ENCODE peak calls at places on chromosome 20, in eight cellular contexts. One of them, this sample, is unnamed. For H3K9me3, the result is how much of the 10 kb centered on the place peaks cover.

GRCh38 chr20:36728986-36729385 is 16.9 kb downstream of the NDRG3 start:
- DNase-seq in heart right ventricle: no peak
- DNase-seq in transverse colon: no peak
- DNase-seq in endothelial cell of umbilical vein: no peak
- DNase-seq in right cardiac atrium: no peak
- DNase-seq in mesenchymal stem cell: peak
- DNase-seq in iPS DF 6.9: no peak
- DNase-seq in pancreas: no peak
- DNase-seq in this sample: no peak

GRCh38 chr20:63694596-63695418 is 1.6 kb upstream of the TNFRSF6B start:
- DNase-seq in heart right ventricle: peak
- DNase-seq in transverse colon: no peak
- DNase-seq in endothelial cell of umbilical vein: no peak
- DNase-seq in right cardiac atrium: peak
- DNase-seq in mesenchymal stem cell: no peak
- DNase-seq in iPS DF 6.9: no peak
- DNase-seq in pancreas: no peak
- DNase-seq in this sample: no peak

GRCh38 chr20:17835941-17836861 is 132.4 kb downstream of the SNX5 start:
- DNase-seq in heart right ventricle: peak
- DNase-seq in transverse colon: peak
- DNase-seq in endothelial cell of umbilical vein: peak
- DNase-seq in right cardiac atrium: peak
- DNase-seq in mesenchymal stem cell: peak
- DNase-seq in iPS DF 6.9: no peak
- DNase-seq in pancreas: no peak
- DNase-seq in this sample: no peak

GRCh38 chr20:64139200-64140081 is 24.8 kb upstream of the MYT1 start:
- DNase-seq in heart right ventricle: no peak
- DNase-seq in transverse colon: no peak
- DNase-seq in endothelial cell of umbilical vein: no peak
- DNase-seq in right cardiac atrium: peak
- DNase-seq in mesenchymal stem cell: no peak
- DNase-seq in iPS DF 6.9: no peak
- DNase-seq in pancreas: no peak
- DNase-seq in this sample: no peak

GRCh38 chr20:13441388-13441787 is 197.3 kb downstream of the TASP1 start:
- DNase-seq in heart right ventricle: no peak
- DNase-seq in transverse colon: no peak
- DNase-seq in endothelial cell of umbilical vein: no peak
- DNase-seq in right cardiac atrium: no peak
- DNase-seq in mesenchymal stem cell: no peak
- DNase-seq in iPS DF 6.9: no peak
- DNase-seq in pancreas: no peak
- DNase-seq in this sample: no peak

GRCh38 chr20:16752901-16753300 is 4.7 kb downstream of the OTOR start:
- DNase-seq in heart right ventricle: no peak
- DNase-seq in transverse colon: no peak
- DNase-seq in endothelial cell of umbilical vein: no peak
- DNase-seq in right cardiac atrium: no peak
- DNase-seq in mesenchymal stem cell: no peak
- DNase-seq in iPS DF 6.9: no peak
- DNase-seq in pancreas: no peak
- DNase-seq in this sample: no peak

GRCh38 chr20:61965606-61966491 is 99.8 kb downstream of the TAF4 start:
- DNase-seq in heart right ventricle: no peak
- DNase-seq in transverse colon: no peak
- DNase-seq in endothelial cell of umbilical vein: no peak
- DNase-seq in right cardiac atrium: peak
- DNase-seq in mesenchymal stem cell: no peak
- DNase-seq in iPS DF 6.9: no peak
- DNase-seq in pancreas: no peak
- DNase-seq in this sample: no peak

GRCh38 chr20:16397053-16397452 is 176.2 kb downstream of the KIF16B start:
- DNase-seq in heart right ventricle: peak
- DNase-seq in transverse colon: no peak
- DNase-seq in endothelial cell of umbilical vein: no peak
- DNase-seq in right cardiac atrium: peak
- DNase-seq in mesenchymal stem cell: no peak
- DNase-seq in iPS DF 6.9: no peak
- DNase-seq in pancreas: peak
- DNase-seq in this sample: no peak

GRCh38 chr20:1775117-1775516 is 117.5 kb upstream of the SIRPG start:
- DNase-seq in heart right ventricle: no peak
- DNase-seq in transverse colon: no peak
- DNase-seq in endothelial cell of umbilical vein: no peak
- DNase-seq in right cardiac atrium: no peak
- DNase-seq in mesenchymal stem cell: peak
- DNase-seq in iPS DF 6.9: no peak
- DNase-seq in pancreas: no peak
- DNase-seq in this sample: no peak

GRCh38 chr20:1567392-1568165 is 10.1 kb upstream of the SIRPD start:
- DNase-seq in heart right ventricle: no peak
- DNase-seq in transverse colon: no peak
- DNase-seq in endothelial cell of umbilical vein: peak
- DNase-seq in right cardiac atrium: no peak
- DNase-seq in mesenchymal stem cell: no peak
- DNase-seq in iPS DF 6.9: no peak
- DNase-seq in pancreas: no peak
- DNase-seq in this sample: no peak

GRCh38 chr20:61317966-61318520 is 66.0 kb downstream of the CDH4 start:
- DNase-seq in heart right ventricle: no peak
- DNase-seq in transverse colon: no peak
- DNase-seq in endothelial cell of umbilical vein: no peak
- DNase-seq in right cardiac atrium: no peak
- DNase-seq in mesenchymal stem cell: no peak
- DNase-seq in iPS DF 6.9: no peak
- DNase-seq in pancreas: no peak
- DNase-seq in this sample: no peak

GRCh38 chr20:14234666-14235295 is 102.6 kb downstream of the FLRT3 start:
- DNase-seq in heart right ventricle: no peak
- DNase-seq in transverse colon: no peak
- DNase-seq in endothelial cell of umbilical vein: no peak
- DNase-seq in right cardiac atrium: no peak
- DNase-seq in mesenchymal stem cell: peak
- DNase-seq in iPS DF 6.9: no peak
- DNase-seq in pancreas: no peak
- DNase-seq in this sample: peak

GRCh38 chr20:32934580-32934979 is 69.7 kb downstream of the SUN5 start:
- DNase-seq in heart right ventricle: no peak
- DNase-seq in transverse colon: no peak
- DNase-seq in endothelial cell of umbilical vein: no peak
- DNase-seq in right cardiac atrium: no peak
- DNase-seq in mesenchymal stem cell: no peak
- DNase-seq in iPS DF 6.9: no peak
- DNase-seq in pancreas: no peak
- DNase-seq in this sample: no peak

GRCh38 chr20:21102252-21102609 is 3.9 kb downstream of the LINC00237 start:
- DNase-seq in heart right ventricle: no peak
- DNase-seq in transverse colon: no peak
- DNase-seq in endothelial cell of umbilical vein: no peak
- DNase-seq in right cardiac atrium: no peak
- DNase-seq in mesenchymal stem cell: no peak
- DNase-seq in iPS DF 6.9: no peak
- DNase-seq in pancreas: no peak
- DNase-seq in this sample: no peak

GRCh38 chr20:43870484-43870883 is 44.2 kb upstream of the TOX2 start:
- DNase-seq in heart right ventricle: no peak
- DNase-seq in transverse colon: no peak
- DNase-seq in endothelial cell of umbilical vein: no peak
- DNase-seq in right cardiac atrium: no peak
- DNase-seq in mesenchymal stem cell: no peak
- DNase-seq in iPS DF 6.9: no peak
- DNase-seq in pancreas: no peak
- DNase-seq in this sample: no peak

GRCh38 chr20:38894091-38894847 is 31.9 kb upstream of the FAM83D start:
- DNase-seq in heart right ventricle: no peak
- DNase-seq in transverse colon: no peak
- DNase-seq in endothelial cell of umbilical vein: no peak
- DNase-seq in right cardiac atrium: no peak
- DNase-seq in mesenchymal stem cell: no peak
- DNase-seq in iPS DF 6.9: no peak
- DNase-seq in pancreas: peak
- DNase-seq in this sample: no peak

GRCh38 chr20:22472386-22472785 is 112.0 kb downstream of the FOXA2 start:
- DNase-seq in heart right ventricle: no peak
- DNase-seq in transverse colon: no peak
- DNase-seq in endothelial cell of umbilical vein: no peak
- DNase-seq in right cardiac atrium: no peak
- DNase-seq in mesenchymal stem cell: no peak
- DNase-seq in iPS DF 6.9: no peak
- DNase-seq in pancreas: no peak
- DNase-seq in this sample: no peak

GRCh38 chr20:22471156-22471836 is 113.1 kb downstream of the FOXA2 start:
- DNase-seq in heart right ventricle: no peak
- DNase-seq in transverse colon: peak
- DNase-seq in endothelial cell of umbilical vein: no peak
- DNase-seq in right cardiac atrium: no peak
- DNase-seq in mesenchymal stem cell: no peak
- DNase-seq in iPS DF 6.9: no peak
- DNase-seq in pancreas: no peak
- DNase-seq in this sample: no peak

GRCh38 chr20:22473293-22473692 is 111.1 kb downstream of the FOXA2 start:
- DNase-seq in heart right ventricle: no peak
- DNase-seq in transverse colon: no peak
- DNase-seq in endothelial cell of umbilical vein: no peak
- DNase-seq in right cardiac atrium: no peak
- DNase-seq in mesenchymal stem cell: no peak
- DNase-seq in iPS DF 6.9: no peak
- DNase-seq in pancreas: no peak
- DNase-seq in this sample: no peak

GRCh38 chr20:22474215-22474614 is 110.2 kb downstream of the FOXA2 start:
- DNase-seq in heart right ventricle: no peak
- DNase-seq in transverse colon: no peak
- DNase-seq in endothelial cell of umbilical vein: no peak
- DNase-seq in right cardiac atrium: no peak
- DNase-seq in mesenchymal stem cell: no peak
- DNase-seq in iPS DF 6.9: no peak
- DNase-seq in pancreas: no peak
- DNase-seq in this sample: no peak

DNA sequence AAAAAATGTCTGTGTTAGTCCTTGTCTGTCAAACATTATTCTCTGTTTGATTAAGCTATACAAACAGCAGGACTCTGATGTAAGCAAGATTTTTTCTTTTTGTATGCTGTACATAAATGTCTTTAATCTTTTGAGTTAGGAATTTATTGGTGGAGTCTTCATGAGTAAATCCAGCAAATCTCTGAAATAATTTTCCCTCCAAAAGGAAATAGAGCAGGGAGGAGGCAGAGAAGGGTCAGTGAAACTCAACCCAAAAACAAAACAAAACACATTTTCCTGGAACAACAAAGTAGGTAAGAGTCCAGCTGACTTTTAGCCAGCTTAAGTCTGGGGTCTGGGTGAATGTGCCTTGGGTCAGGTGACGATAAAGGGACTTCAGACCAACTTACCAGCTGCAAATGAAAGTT is 113.7 kb downstream of the FOXA2 start:
- DNase-seq in heart right ventricle: no peak
- DNase-seq in transverse colon: no peak
- DNase-seq in endothelial cell of umbilical vein: no peak
- DNase-seq in right cardiac atrium: no peak
- DNase-seq in mesenchymal stem cell: no peak
- DNase-seq in iPS DF 6.9: no peak
- DNase-seq in pancreas: no peak
- DNase-seq in this sample: no peak
- H3K9me3 ChIP-seq in heart right ventricle: under half
- H3K9me3 ChIP-seq in transverse colon: under half
- H3K9me3 ChIP-seq in endothelial cell of umbilical vein: under half
- H3K9me3 ChIP-seq in right cardiac atrium: under half
- H3K9me3 ChIP-seq in mesenchymal stem cell: under half
- H3K9me3 ChIP-seq in iPS DF 6.9: under half
- H3K9me3 ChIP-seq in pancreas: under half
- H3K9me3 ChIP-seq in this sample: under half

DNA sequence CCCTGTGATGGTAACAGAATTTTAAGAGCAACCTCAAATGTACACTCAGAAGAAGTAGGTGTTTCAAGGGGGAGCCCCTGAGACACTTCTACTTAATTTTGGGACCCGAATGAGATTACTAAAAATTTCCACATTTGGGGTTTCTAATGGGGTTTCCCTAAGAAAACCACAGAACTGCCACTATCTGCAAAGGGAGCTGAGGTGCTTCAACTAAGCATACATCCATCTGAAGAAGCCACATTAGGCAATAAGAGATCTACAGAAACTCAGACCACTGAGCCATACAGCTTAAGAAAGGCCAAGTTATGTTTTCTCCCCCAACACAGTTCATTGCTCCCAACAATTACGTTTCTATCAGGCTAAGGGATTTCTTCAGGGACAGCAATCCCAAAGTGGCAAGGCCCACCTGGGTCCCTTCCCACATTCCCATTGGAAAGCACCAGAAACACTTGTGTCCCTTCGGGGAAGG is 5.2 kb downstream of the BCL2L1 start:
- DNase-seq in heart right ventricle: no peak
- DNase-seq in transverse colon: no peak
- DNase-seq in endothelial cell of umbilical vein: no peak
- DNase-seq in right cardiac atrium: no peak
- DNase-seq in mesenchymal stem cell: no peak
- DNase-seq in iPS DF 6.9: no peak
- DNase-seq in pancreas: no peak
- DNase-seq in this sample: no peak
- H3K4me3 ChIP-seq in heart right ventricle: no peak
- H3K4me3 ChIP-seq in transverse colon: peak
- H3K4me3 ChIP-seq in endothelial cell of umbilical vein: no peak
- H3K4me3 ChIP-seq in right cardiac atrium: peak
- H3K4me3 ChIP-seq in mesenchymal stem cell: peak
- H3K4me3 ChIP-seq in iPS DF 6.9: no peak
- H3K4me3 ChIP-seq in pancreas: no peak
- H3K4me3 ChIP-seq in this sample: no peak

GRCh38 chr20:11852189-11852588 is 65.5 kb upstream of the BTBD3 start:
- DNase-seq in heart right ventricle: no peak
- DNase-seq in transverse colon: no peak
- DNase-seq in endothelial cell of umbilical vein: no peak
- DNase-seq in right cardiac atrium: no peak
- DNase-seq in mesenchymal stem cell: no peak
- DNase-seq in iPS DF 6.9: no peak
- DNase-seq in pancreas: no peak
- DNase-seq in this sample: no peak
- H3K9me3 ChIP-seq in heart right ventricle: under half
- H3K9me3 ChIP-seq in transverse colon: under half
- H3K9me3 ChIP-seq in endothelial cell of umbilical vein: under half
- H3K9me3 ChIP-seq in right cardiac atrium: under half
- H3K9me3 ChIP-seq in mesenchymal stem cell: under half
- H3K9me3 ChIP-seq in iPS DF 6.9: under half
- H3K9me3 ChIP-seq in pancreas: under half
- H3K9me3 ChIP-seq in this sample: under half

DNA sequence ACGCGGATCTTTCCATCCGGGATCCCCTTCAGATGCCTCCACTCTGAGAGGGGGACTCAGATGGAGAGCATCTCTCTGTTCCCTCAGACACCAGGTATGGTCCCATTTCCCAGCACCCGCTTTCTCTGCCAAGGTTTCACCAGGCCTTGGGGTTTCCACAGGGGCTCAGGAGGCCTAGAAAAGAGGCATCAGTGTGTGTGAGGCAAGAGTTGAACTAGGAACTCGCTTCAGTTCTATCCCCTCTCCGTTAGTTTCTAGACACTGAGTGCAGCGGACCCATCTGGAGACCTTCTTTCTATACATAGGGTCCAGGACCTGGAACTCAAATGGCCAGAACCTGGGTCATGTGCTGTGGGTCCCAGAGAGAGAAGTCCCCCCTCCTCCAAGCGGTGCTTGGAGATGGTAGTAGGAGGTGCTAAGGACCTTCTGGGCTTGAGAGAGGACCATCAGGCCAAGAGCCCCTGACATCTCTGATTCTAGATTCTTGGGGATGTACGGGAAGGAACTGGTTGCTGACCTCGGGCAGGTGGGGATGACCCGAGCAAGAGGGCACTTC is 2.1 kb downstream of the SLC12A5 start:
- DNase-seq in heart right ventricle: no peak
- DNase-seq in transverse colon: no peak
- DNase-seq in endothelial cell of umbilical vein: no peak
- DNase-seq in right cardiac atrium: no peak
- DNase-seq in mesenchymal stem cell: no peak
- DNase-seq in iPS DF 6.9: no peak
- DNase-seq in pancreas: no peak
- DNase-seq in this sample: no peak
- H3K4me3 ChIP-seq in heart right ventricle: no peak
- H3K4me3 ChIP-seq in transverse colon: no peak
- H3K4me3 ChIP-seq in endothelial cell of umbilical vein: no peak
- H3K4me3 ChIP-seq in right cardiac atrium: no peak
- H3K4me3 ChIP-seq in mesenchymal stem cell: no peak
- H3K4me3 ChIP-seq in iPS DF 6.9: no peak
- H3K4me3 ChIP-seq in pancreas: no peak
- H3K4me3 ChIP-seq in this sample: no peak